ENCODE peak calls at places on chromosomes 12 and 14, in five cellular contexts. C is activated CD4-positive, alpha-beta T cell treated with anti-CD3 and anti-CD28 coated beads for 36 hours; W is natural killer cell; Y is left cardiac atrium; X is sciatic nerve. E is an unnamed sample.

GRCh38 chr14:95272057-95272456 is 47.7 kb downstream of the CLMN start:
- DNase-seq in C (no peak), W (no peak), Y (no peak), X (peak), E (no peak)

GRCh38 chr14:102568115-102568614 is 24.3 kb upstream of the RCOR1 start:
- DNase-seq in C (peak), W (no peak), Y (no peak), X (no peak), E (no peak)

GRCh38 chr14:95460647-95461478 is 55.6 kb downstream of the SYNE3 start:
- DNase-seq in C (no peak), W (no peak), Y (peak), X (no peak), E (peak)

GRCh38 chr14:57266060-57266459 is 2.6 kb downstream of the EXOC5 start:
- DNase-seq in C (no peak), W (no peak), Y (no peak), X (no peak), E (no peak)

GRCh38 chr12:98002887-98003493 is 512.4 kb upstream of the TMPO start:
- DNase-seq in C (peak), W (no peak), Y (no peak), X (no peak), E (no peak)

GRCh38 chr14:89540830-89541470 is 123.9 kb upstream of the FOXN3 start:
- DNase-seq in C (no peak), W (no peak), Y (no peak), X (no peak), E (no peak)

GRCh38 chr14:73713804-73714655 is at the start of gene PNMA1:
- DNase-seq in C (peak), W (peak), Y (peak), X (peak), E (peak)

GRCh38 chr12:6380141-6381121 is 3.5 kb upstream of the LTBR start:
- DNase-seq in C (no peak), W (no peak), Y (no peak), X (no peak), E (no peak)

GRCh38 chr12:66092559-66093269 is 37.8 kb downstream of the LLPH start:
- DNase-seq in C (peak), W (no peak), Y (no peak), X (no peak), E (no peak)

GRCh38 chr14:99534863-99535262 is 53.7 kb downstream of the CCNK start:
- DNase-seq in C (no peak), W (no peak), Y (peak), X (no peak), E (no peak)

GRCh38 chr12:11943919-11944318 is 126.8 kb upstream of the BCL2L14 start:
- DNase-seq in C (no peak), W (no peak), Y (no peak), X (no peak), E (no peak)